ENCODE peak calls at places on chromosomes 5 and 9, in seven cellular contexts. One of them, this sample, is unnamed.
A peak's percentile ranks its signal among the peaks of the same experiment; 100 is the strongest.

GRCh38 chr5:73337586-73337985 is 111.0 kb downstream of the FOXD1 start:
- DNase-seq in neuronal stem cell: no peak
- DNase-seq in uterus: no peak
- DNase-seq in CD4-positive, CD25-positive, alpha-beta regulatory T cell: no peak
- DNase-seq in pancreas: no peak
- DNase-seq in cardiac muscle cell: no peak
- DNase-seq in SK-N-SH: no peak
- DNase-seq in this sample: no peak

GRCh38 chr5:140555747-140556312 is 1.4 kb downstream of the SRA1 start:
- DNase-seq in neuronal stem cell: no peak
- DNase-seq in uterus: no peak
- DNase-seq in CD4-positive, CD25-positive, alpha-beta regulatory T cell: no peak
- DNase-seq in pancreas: no peak
- DNase-seq in cardiac muscle cell: no peak
- DNase-seq in SK-N-SH: peak; percentile 42
- DNase-seq in this sample: no peak

GRCh38 chr9:69564557-69564956 is 107.6 kb downstream of the APBA1 start:
- DNase-seq in neuronal stem cell: no peak
- DNase-seq in uterus: no peak
- DNase-seq in CD4-positive, CD25-positive, alpha-beta regulatory T cell: no peak
- DNase-seq in pancreas: no peak
- DNase-seq in cardiac muscle cell: peak; percentile 29
- DNase-seq in SK-N-SH: no peak
- DNase-seq in this sample: no peak

GRCh38 chr5:31194892-31195291 is 1.4 kb downstream of the CDH6 start:
- DNase-seq in neuronal stem cell: no peak
- DNase-seq in uterus: no peak
- DNase-seq in CD4-positive, CD25-positive, alpha-beta regulatory T cell: no peak
- DNase-seq in pancreas: no peak
- DNase-seq in cardiac muscle cell: no peak
- DNase-seq in SK-N-SH: no peak
- DNase-seq in this sample: no peak

GRCh38 chr5:155129513-155129880 is 115.9 kb downstream of the KIF4B start:
- DNase-seq in neuronal stem cell: no peak
- DNase-seq in uterus: no peak
- DNase-seq in CD4-positive, CD25-positive, alpha-beta regulatory T cell: no peak
- DNase-seq in pancreas: no peak
- DNase-seq in cardiac muscle cell: no peak
- DNase-seq in SK-N-SH: no peak
- DNase-seq in this sample: no peak

GRCh38 chr9:136133191-136133958 is 14.7 kb upstream of the TMEM250 start:
- DNase-seq in neuronal stem cell: peak; percentile 70
- DNase-seq in uterus: no peak
- DNase-seq in CD4-positive, CD25-positive, alpha-beta regulatory T cell: peak; percentile 27
- DNase-seq in pancreas: no peak
- DNase-seq in cardiac muscle cell: peak; percentile 39
- DNase-seq in SK-N-SH: peak; percentile 93
- DNase-seq in this sample: no peak

GRCh38 chr5:74919487-74919886 is 53.3 kb upstream of the FAM169A start:
- DNase-seq in neuronal stem cell: peak; percentile 30
- DNase-seq in uterus: no peak
- DNase-seq in CD4-positive, CD25-positive, alpha-beta regulatory T cell: no peak
- DNase-seq in pancreas: no peak
- DNase-seq in cardiac muscle cell: peak; percentile 77
- DNase-seq in SK-N-SH: peak; percentile 69
- DNase-seq in this sample: peak; percentile 18

GRCh38 chr5:36607114-36607561 is 732 bp downstream of the SLC1A3 start:
- DNase-seq in neuronal stem cell: peak; percentile 41
- DNase-seq in uterus: no peak
- DNase-seq in CD4-positive, CD25-positive, alpha-beta regulatory T cell: no peak
- DNase-seq in pancreas: no peak
- DNase-seq in cardiac muscle cell: peak; percentile 62
- DNase-seq in SK-N-SH: no peak
- DNase-seq in this sample: no peak

GRCh38 chr5:168916852-168917251 is 337.7 kb upstream of the PANK3 start:
- DNase-seq in neuronal stem cell: no peak
- DNase-seq in uterus: no peak
- DNase-seq in CD4-positive, CD25-positive, alpha-beta regulatory T cell: no peak
- DNase-seq in pancreas: no peak
- DNase-seq in cardiac muscle cell: peak; percentile 45
- DNase-seq in SK-N-SH: no peak
- DNase-seq in this sample: no peak

GRCh38 chr5:140633081-140633471 is at the start of gene CD14:
- DNase-seq in neuronal stem cell: no peak
- DNase-seq in uterus: no peak
- DNase-seq in CD4-positive, CD25-positive, alpha-beta regulatory T cell: no peak
- DNase-seq in pancreas: no peak
- DNase-seq in cardiac muscle cell: peak; percentile 39
- DNase-seq in SK-N-SH: no peak
- DNase-seq in this sample: no peak

DNA sequence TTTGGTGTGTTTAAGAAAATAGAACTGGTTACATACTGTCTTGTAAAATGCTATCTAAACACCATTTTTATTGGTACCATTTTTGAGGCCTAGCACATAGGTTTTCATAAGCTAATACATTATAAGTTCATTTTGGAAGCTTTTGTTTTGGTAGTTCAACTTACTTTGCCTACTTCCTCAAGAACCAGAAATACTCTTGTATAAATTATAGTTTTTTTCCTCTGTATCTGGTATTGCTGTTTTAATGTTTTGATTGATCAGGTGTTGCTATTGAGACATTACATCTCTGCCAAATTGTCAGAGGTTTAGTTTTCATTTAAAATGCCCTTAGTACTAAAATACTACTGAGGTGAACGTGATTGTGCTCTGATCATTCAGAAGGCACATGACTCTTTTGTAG is 90.6 kb upstream of the GRHPR start:
- DNase-seq in neuronal stem cell: no peak
- DNase-seq in uterus: no peak
- DNase-seq in CD4-positive, CD25-positive, alpha-beta regulatory T cell: no peak
- DNase-seq in pancreas: no peak
- DNase-seq in cardiac muscle cell: no peak
- DNase-seq in SK-N-SH: no peak
- DNase-seq in this sample: no peak
- H3K4me1 ChIP-seq in neuronal stem cell: peaks cover 16% of the 10 kb centered on the region
- H3K4me1 ChIP-seq in uterus: no peaks in the 10 kb centered on the region
- H3K4me1 ChIP-seq in CD4-positive, CD25-positive, alpha-beta regulatory T cell: no peaks in the 10 kb centered on the region
- H3K4me1 ChIP-seq in pancreas: peaks cover 23% of the 10 kb centered on the region
- H3K4me1 ChIP-seq in cardiac muscle cell: peaks cover 6% of the 10 kb centered on the region
- H3K4me1 ChIP-seq in SK-N-SH: peaks cover 13% of the 10 kb centered on the region
- H3K4me1 ChIP-seq in this sample: no peaks in the 10 kb centered on the region

GRCh38 chr9:86529496-86530275 is 175.5 kb upstream of the TUT7 start:
- DNase-seq in neuronal stem cell: no peak
- DNase-seq in uterus: no peak
- DNase-seq in CD4-positive, CD25-positive, alpha-beta regulatory T cell: no peak
- DNase-seq in pancreas: no peak
- DNase-seq in cardiac muscle cell: no peak
- DNase-seq in SK-N-SH: no peak
- DNase-seq in this sample: no peak

GRCh38 chr9:86534572-86535258 is 180.5 kb upstream of the TUT7 start:
- DNase-seq in neuronal stem cell: no peak
- DNase-seq in uterus: no peak
- DNase-seq in CD4-positive, CD25-positive, alpha-beta regulatory T cell: no peak
- DNase-seq in pancreas: no peak
- DNase-seq in cardiac muscle cell: peak; percentile 87
- DNase-seq in SK-N-SH: no peak
- DNase-seq in this sample: no peak

GRCh38 chr9:86535406-86535915 is 181.3 kb upstream of the TUT7 start:
- DNase-seq in neuronal stem cell: no peak
- DNase-seq in uterus: no peak
- DNase-seq in CD4-positive, CD25-positive, alpha-beta regulatory T cell: no peak
- DNase-seq in pancreas: no peak
- DNase-seq in cardiac muscle cell: no peak
- DNase-seq in SK-N-SH: no peak
- DNase-seq in this sample: no peak

DNA sequence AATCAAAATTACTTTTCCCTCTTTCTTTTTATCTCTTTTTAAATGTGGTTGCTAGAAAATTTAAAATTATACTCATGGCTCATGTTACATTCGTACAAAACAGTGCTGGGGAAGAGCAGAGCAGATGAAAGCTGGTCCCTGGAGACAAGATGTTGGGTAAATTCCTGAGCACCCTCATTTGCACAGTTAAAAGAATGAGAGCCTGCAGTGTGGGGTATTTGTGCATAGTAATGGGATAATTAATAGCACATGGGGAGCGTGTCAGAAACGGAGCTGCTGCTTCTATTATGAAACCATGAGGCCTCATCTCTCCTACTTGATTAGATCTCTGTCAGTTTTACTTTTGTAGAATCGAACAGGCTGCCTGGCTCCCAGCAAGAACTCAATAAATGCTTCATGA is 177.1 kb upstream of the TUT7 start:
- DNase-seq in neuronal stem cell: no peak
- DNase-seq in uterus: no peak
- DNase-seq in CD4-positive, CD25-positive, alpha-beta regulatory T cell: no peak
- DNase-seq in pancreas: no peak
- DNase-seq in cardiac muscle cell: no peak
- DNase-seq in SK-N-SH: no peak
- DNase-seq in this sample: no peak
- H3K4me1 ChIP-seq in neuronal stem cell: no peaks in the 10 kb centered on the region
- H3K4me1 ChIP-seq in uterus: no peaks in the 10 kb centered on the region
- H3K4me1 ChIP-seq in CD4-positive, CD25-positive, alpha-beta regulatory T cell: no peaks in the 10 kb centered on the region
- H3K4me1 ChIP-seq in pancreas: no peaks in the 10 kb centered on the region
- H3K4me1 ChIP-seq in cardiac muscle cell: no peaks in the 10 kb centered on the region
- H3K4me1 ChIP-seq in SK-N-SH: peaks cover 6% of the 10 kb centered on the region
- H3K4me1 ChIP-seq in this sample: no peaks in the 10 kb centered on the region

GRCh38 chr5:27140831-27141230 is 102.4 kb upstream of the CDH9 start:
- DNase-seq in neuronal stem cell: no peak
- DNase-seq in uterus: no peak
- DNase-seq in CD4-positive, CD25-positive, alpha-beta regulatory T cell: no peak
- DNase-seq in pancreas: no peak
- DNase-seq in cardiac muscle cell: no peak
- DNase-seq in SK-N-SH: no peak
- DNase-seq in this sample: no peak

DNA sequence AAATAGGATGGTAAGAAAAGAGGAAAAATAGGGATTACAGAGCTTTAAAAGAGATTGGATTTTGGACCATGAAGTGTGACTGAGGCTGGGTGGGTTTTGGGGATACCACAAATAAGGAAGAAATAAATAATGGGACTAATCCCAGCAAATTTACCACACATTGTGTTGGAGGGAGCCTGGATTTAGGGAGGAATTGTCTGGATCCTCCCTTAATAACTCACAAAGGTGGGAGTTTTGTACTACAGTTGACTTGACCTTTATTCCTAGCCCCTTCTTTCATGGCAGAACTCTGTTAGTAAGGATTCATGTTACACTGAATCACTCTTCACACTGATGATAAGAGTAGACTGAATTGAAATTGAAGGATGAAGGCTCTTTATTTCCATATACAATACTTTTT is 98.9 kb upstream of the CDH9 start:
- DNase-seq in neuronal stem cell: no peak
- DNase-seq in uterus: no peak
- DNase-seq in CD4-positive, CD25-positive, alpha-beta regulatory T cell: no peak
- DNase-seq in pancreas: no peak
- DNase-seq in cardiac muscle cell: no peak
- DNase-seq in SK-N-SH: no peak
- DNase-seq in this sample: no peak
- H3K4me1 ChIP-seq in neuronal stem cell: no peaks in the 10 kb centered on the region
- H3K4me1 ChIP-seq in uterus: no peaks in the 10 kb centered on the region
- H3K4me1 ChIP-seq in CD4-positive, CD25-positive, alpha-beta regulatory T cell: no peaks in the 10 kb centered on the region
- H3K4me1 ChIP-seq in pancreas: no peaks in the 10 kb centered on the region
- H3K4me1 ChIP-seq in cardiac muscle cell: no peaks in the 10 kb centered on the region
- H3K4me1 ChIP-seq in SK-N-SH: no peaks in the 10 kb centered on the region
- H3K4me1 ChIP-seq in this sample: no peaks in the 10 kb centered on the region

GRCh38 chr9:98175013-98175679 is 17.3 kb downstream of the CORO2A start:
- DNase-seq in neuronal stem cell: peak; percentile 31
- DNase-seq in uterus: no peak
- DNase-seq in CD4-positive, CD25-positive, alpha-beta regulatory T cell: no peak
- DNase-seq in pancreas: no peak
- DNase-seq in cardiac muscle cell: no peak
- DNase-seq in SK-N-SH: no peak
- DNase-seq in this sample: no peak

GRCh38 chr9:98172604-98173003 is 19.8 kb downstream of the CORO2A start:
- DNase-seq in neuronal stem cell: no peak
- DNase-seq in uterus: no peak
- DNase-seq in CD4-positive, CD25-positive, alpha-beta regulatory T cell: no peak
- DNase-seq in pancreas: no peak
- DNase-seq in cardiac muscle cell: no peak
- DNase-seq in SK-N-SH: no peak
- DNase-seq in this sample: no peak

GRCh38 chr9:98171176-98171925 is 21.1 kb downstream of the CORO2A start:
- DNase-seq in neuronal stem cell: no peak
- DNase-seq in uterus: no peak
- DNase-seq in CD4-positive, CD25-positive, alpha-beta regulatory T cell: no peak
- DNase-seq in pancreas: no peak
- DNase-seq in cardiac muscle cell: peak; percentile 34
- DNase-seq in SK-N-SH: peak; percentile 47
- DNase-seq in this sample: no peak

GRCh38 chr9:98175762-98176161 is 16.7 kb downstream of the CORO2A start:
- DNase-seq in neuronal stem cell: no peak
- DNase-seq in uterus: no peak
- DNase-seq in CD4-positive, CD25-positive, alpha-beta regulatory T cell: no peak
- DNase-seq in pancreas: no peak
- DNase-seq in cardiac muscle cell: no peak
- DNase-seq in SK-N-SH: no peak
- DNase-seq in this sample: no peak

DNA sequence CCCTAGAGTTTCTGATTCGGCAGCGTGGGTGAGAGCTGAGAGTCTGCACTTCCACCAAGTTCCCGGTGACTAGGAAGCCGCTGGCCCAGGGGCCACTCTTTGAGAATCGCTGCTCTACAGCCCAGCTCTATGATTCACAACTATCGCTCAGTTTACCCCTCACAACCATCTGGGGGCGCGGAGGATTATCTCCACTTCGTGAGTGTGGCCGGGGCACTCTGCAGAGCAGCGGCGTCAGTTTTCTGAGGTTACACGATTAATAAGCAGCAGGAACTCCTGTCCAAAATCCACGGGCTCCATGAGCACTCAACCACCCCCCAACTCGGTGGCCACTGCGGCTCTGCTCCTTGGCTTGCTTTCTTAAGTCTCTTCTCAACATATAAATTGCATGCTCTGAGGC is 19.3 kb downstream of the CORO2A start:
- DNase-seq in neuronal stem cell: no peak
- DNase-seq in uterus: no peak
- DNase-seq in CD4-positive, CD25-positive, alpha-beta regulatory T cell: no peak
- DNase-seq in pancreas: no peak
- DNase-seq in cardiac muscle cell: no peak
- DNase-seq in SK-N-SH: no peak
- DNase-seq in this sample: no peak
- H3K4me1 ChIP-seq in neuronal stem cell: peaks cover 13% of the 10 kb centered on the region
- H3K4me1 ChIP-seq in uterus: no peaks in the 10 kb centered on the region
- H3K4me1 ChIP-seq in CD4-positive, CD25-positive, alpha-beta regulatory T cell: peaks cover 26% of the 10 kb centered on the region
- H3K4me1 ChIP-seq in pancreas: no peaks in the 10 kb centered on the region
- H3K4me1 ChIP-seq in cardiac muscle cell: no peaks in the 10 kb centered on the region
- H3K4me1 ChIP-seq in SK-N-SH: peaks cover 7% of the 10 kb centered on the region
- H3K4me1 ChIP-seq in this sample: peaks cover 18% of the 10 kb centered on the region

GRCh38 chr5:160418561-160419457 is at the start of gene SLU7:
- DNase-seq in neuronal stem cell: peak; percentile 86
- DNase-seq in uterus: peak; percentile 96
- DNase-seq in CD4-positive, CD25-positive, alpha-beta regulatory T cell: peak; percentile 86
- DNase-seq in pancreas: peak; percentile 94
- DNase-seq in cardiac muscle cell: peak; percentile 97
- DNase-seq in SK-N-SH: peak; percentile 89
- DNase-seq in this sample: peak; percentile 94
- H3K4me1 ChIP-seq in neuronal stem cell: peaks cover 25% of the 10 kb centered on the region
- H3K4me1 ChIP-seq in uterus: peaks cover 6% of the 10 kb centered on the region
- H3K4me1 ChIP-seq in CD4-positive, CD25-positive, alpha-beta regulatory T cell: peaks cover 57% of the 10 kb centered on the region
- H3K4me1 ChIP-seq in pancreas: peaks cover 24% of the 10 kb centered on the region
- H3K4me1 ChIP-seq in cardiac muscle cell: peaks cover 14% of the 10 kb centered on the region
- H3K4me1 ChIP-seq in SK-N-SH: peaks cover 1% of the 10 kb centered on the region
- H3K4me1 ChIP-seq in this sample: peaks cover 32% of the 10 kb centered on the region